ENCODE peak calls at places on chromosomes 5 and 9, in nine cellular contexts. V is heart left ventricle; P is Ammon's horn; S is hepatocyte; K is kidney tubule cell; X is epithelial cell of esophagus; F is CD4-positive, CD25-positive, alpha-beta regulatory T cell; O is stomach; W is H4. Y is an unnamed sample.

GRCh38 chr5:42586625-42587024 is 163.4 kb downstream of the GHR start:
- DNase-seq in X (no peak), K (no peak), S (no peak), V (peak), F (no peak), O (peak), P (peak), W (no peak), Y (no peak)

GRCh38 chr5:138385660-138386059 is 33.2 kb downstream of the KDM3B start:
- DNase-seq in P (no peak), O (no peak), V (no peak), S (no peak), K (no peak), X (no peak), W (no peak), F (no peak), Y (no peak)

GRCh38 chr5:170329524-170329923 is 31.9 kb upstream of the LCP2 start:
- DNase-seq in F (no peak), P (no peak), W (no peak), O (no peak), S (no peak), X (no peak), K (no peak), V (no peak), Y (no peak)

GRCh38 chr5:179137643-179138567 is 77.7 kb downstream of the ZNF354C start:
- DNase-seq in K (no peak), W (no peak), X (no peak), V (no peak), F (no peak), O (no peak), P (peak), S (no peak), Y (no peak)

GRCh38 chr9:130714586-130715110 is 21.1 kb downstream of the EXOSC2 start:
- DNase-seq in W (no peak), K (no peak), F (no peak), X (no peak), P (no peak), S (no peak), V (no peak), O (no peak), Y (no peak)

GRCh38 chr5:126744842-126745241 is 32.1 kb upstream of the LMNB1 start:
- DNase-seq in V (no peak), S (no peak), P (no peak), K (peak), O (no peak), X (no peak), W (no peak), F (no peak), Y (no peak)

GRCh38 chr5:139726248-139726647 is 69.4 kb upstream of the PSD2 start:
- DNase-seq in P (no peak), X (no peak), K (peak), F (no peak), W (no peak), S (peak), O (no peak), V (no peak), Y (no peak)

GRCh38 chr5:123720955-123721354 is 209.0 kb downstream of the CSNK1G3 start:
- DNase-seq in O (no peak), X (peak), V (no peak), F (no peak), P (no peak), K (peak), S (no peak), W (no peak), Y (no peak)

GRCh38 chr9:74935008-74935407 is 17.7 kb downstream of the C9orf40 start:
- DNase-seq in P (peak), F (no peak), O (no peak), V (no peak), K (no peak), X (no peak), W (no peak), S (no peak), Y (no peak)

GRCh38 chr5:178777557-178777956 is 47.1 kb upstream of the ZNF354A start:
- DNase-seq in S (no peak), X (no peak), V (no peak), W (no peak), F (no peak), K (no peak), O (no peak), P (peak), Y (peak)

GRCh38 chr5:144549580-144549979 is 378.9 kb downstream of the KCTD16 start:
- DNase-seq in F (no peak), V (no peak), W (peak), X (peak), K (no peak), P (peak), O (no peak), S (peak), Y (no peak)

GRCh38 chr9:79371948-79372555 is 199.7 kb upstream of the TLE4 start:
- DNase-seq in S (no peak), X (no peak), K (no peak), P (no peak), W (no peak), O (no peak), F (no peak), V (no peak), Y (no peak)

GRCh38 chr9:123763910-123764588 is 165.9 kb downstream of the DENND1A start:
- DNase-seq in W (no peak), S (no peak), F (no peak), X (peak), O (no peak), K (peak), V (no peak), P (no peak), Y (no peak)

GRCh38 chr5:135705230-135705631 is 126.4 kb upstream of the CXCL14 start:
- DNase-seq in P (no peak), K (peak), V (no peak), S (no peak), F (no peak), O (peak), W (peak), X (peak), Y (no peak)

GRCh38 chr9:127626752-127627493 is 14.8 kb downstream of the STXBP1 start:
- DNase-seq in O (no peak), X (peak), V (no peak), F (no peak), S (no peak), P (no peak), K (no peak), W (no peak), Y (no peak)

GRCh38 chr9:93465853-93466252 is 12.5 kb upstream of the FAM120AOS start:
- DNase-seq in V (no peak), P (no peak), K (peak), X (no peak), F (no peak), S (no peak), O (peak), W (no peak), Y (no peak)

GRCh38 chr5:124663101-124663506 is 83.3 kb downstream of the ZNF608 start:
- DNase-seq in O (no peak), S (no peak), V (no peak), P (no peak), W (no peak), F (no peak), X (peak), K (no peak), Y (no peak)

GRCh38 chr9:112157087-112157486 is 18.0 kb downstream of the SUSD1 start:
- DNase-seq in S (no peak), P (no peak), V (no peak), O (no peak), W (no peak), X (no peak), K (no peak), F (no peak), Y (no peak)

GRCh38 chr9:109315889-109316640 is 4.8 kb downstream of the EPB41L4B start:
- DNase-seq in W (peak), X (peak), S (peak), V (peak), P (peak), K (peak), O (peak), F (no peak), Y (no peak)

GRCh38 chr9:33295571-33295970 is 5.3 kb downstream of the NFX1 start:
- DNase-seq in F (no peak), K (no peak), S (no peak), O (no peak), P (no peak), W (no peak), X (no peak), V (no peak), Y (no peak)

GRCh38 chr5:107487056-107487461 is 183.7 kb downstream of the EFNA5 start:
- DNase-seq in F (no peak), P (no peak), S (no peak), O (no peak), V (no peak), X (peak), K (no peak), W (no peak), Y (no peak)

GRCh38 chr9:70222354-70222753 is 36.4 kb upstream of the SMC5 start:
- DNase-seq in P (no peak), F (no peak), O (no peak), S (no peak), W (no peak), V (no peak), X (no peak), K (no peak), Y (no peak)

GRCh38 chr5:58771750-58772149 is 188.9 kb downstream of the RAB3C start:
- DNase-seq in V (no peak), X (no peak), K (no peak), S (no peak), F (no peak), P (no peak), W (no peak), O (no peak), Y (no peak)

GRCh38 chr5:126912607-126913006 is 117.8 kb downstream of the MARCHF3 start:
- DNase-seq in W (no peak), V (no peak), F (no peak), K (no peak), X (no peak), P (no peak), O (no peak), S (no peak), Y (no peak)

GRCh38 chr5:132376694-132377641 is 7.5 kb downstream of the SLC22A5 start:
- DNase-seq in X (no peak), P (peak), W (no peak), F (no peak), S (no peak), V (no peak), K (no peak), O (no peak), Y (no peak)

GRCh38 chr5:6837519-6838110 is 124.4 kb downstream of the TENT4A start:
- DNase-seq in O (no peak), X (no peak), K (no peak), W (no peak), V (no peak), F (no peak), P (no peak), S (no peak), Y (no peak)

GRCh38 chr9:29332789-29333188 is 1759.5 kb upstream of the C9orf72 start:
- DNase-seq in X (peak), K (peak), P (no peak), S (no peak), O (no peak), W (peak), V (no peak), F (no peak), Y (no peak)

GRCh38 chr9:107707419-107707837 is 217.9 kb upstream of the KLF4 start:
- DNase-seq in V (no peak), P (no peak), S (peak), O (no peak), X (peak), K (peak), F (no peak), W (no peak), Y (no peak)

GRCh38 chr5:131169810-131170539 is 769 bp upstream of the LYRM7 start:
- DNase-seq in S (no peak), W (no peak), F (no peak), X (peak), P (no peak), K (no peak), O (no peak), V (no peak), Y (no peak)

GRCh38 chr9:98099346-98099745 is 19.7 kb downstream of the TRIM14 start:
- DNase-seq in K (no peak), F (peak), O (no peak), S (no peak), V (no peak), P (no peak), W (no peak), X (peak), Y (no peak)

GRCh38 chr5:52041843-52042242 is 658.6 kb downstream of the ISL1 start:
- DNase-seq in P (no peak), V (no peak), K (no peak), W (no peak), S (no peak), X (no peak), O (no peak), F (no peak), Y (no peak)

GRCh38 chr9:81557452-81557956 is 131.8 kb downstream of the TLE1 start:
- DNase-seq in S (no peak), V (no peak), O (no peak), X (no peak), K (no peak), P (no peak), F (no peak), W (no peak), Y (no peak)

GRCh38 chr5:151047814-151048425 is 27.5 kb downstream of the GPX3 start:
- DNase-seq in O (no peak), F (no peak), W (no peak), V (peak), X (peak), S (no peak), K (no peak), P (peak), Y (peak)

GRCh38 chr9:133406480-133407307 is 11.1 kb downstream of the REXO4 start:
- DNase-seq in P (peak), V (peak), S (peak), K (peak), F (peak), W (peak), O (peak), X (peak), Y (peak)

GRCh38 chr9:114070188-114071103 is 7.7 kb downstream of the AMBP start:
- DNase-seq in S (no peak), K (no peak), X (no peak), F (no peak), V (no peak), W (no peak), O (no peak), P (no peak), Y (no peak)

GRCh38 chr5:124193371-124193789 is 553.1 kb downstream of the ZNF608 start:
- DNase-seq in V (no peak), O (no peak), W (no peak), K (peak), X (peak), F (no peak), S (no peak), P (peak), Y (no peak)